ENCODE peak calls at places on chromosomes 11 and 22, in nine cellular contexts. One of them, this sample, is unnamed.

GRCh38 chr11:61362542-61362875 is 335 bp downstream of the TMEM138 start:
- DNase-seq in tibial artery: no peak
- DNase-seq in stimulated activated CD8-positive, alpha-beta memory T cell treated with anti-CD3 and anti-CD28 coated beads, Interleukin-15, amount 100 ng/mL, for 1 hour: no peak
- DNase-seq in ACHN: peak
- DNase-seq in fibroblast of the aortic adventitia: peak
- DNase-seq in fibroblast of pulmonary artery: peak
- DNase-seq in left cardiac atrium: no peak
- DNase-seq in ovary: no peak
- DNase-seq in NT2/D1: no peak
- DNase-seq in this sample: no peak

GRCh38 chr22:25706197-25706596 is 35.8 kb upstream of the MYO18B start:
- DNase-seq in tibial artery: no peak
- DNase-seq in stimulated activated CD8-positive, alpha-beta memory T cell treated with anti-CD3 and anti-CD28 coated beads, Interleukin-15, amount 100 ng/mL, for 1 hour: no peak
- DNase-seq in ACHN: no peak
- DNase-seq in fibroblast of the aortic adventitia: no peak
- DNase-seq in fibroblast of pulmonary artery: no peak
- DNase-seq in left cardiac atrium: no peak
- DNase-seq in ovary: no peak
- DNase-seq in NT2/D1: no peak
- DNase-seq in this sample: no peak

GRCh38 chr22:37880668-37881440 is 25.2 kb upstream of the MICALL1 start:
- DNase-seq in tibial artery: no peak
- DNase-seq in stimulated activated CD8-positive, alpha-beta memory T cell treated with anti-CD3 and anti-CD28 coated beads, Interleukin-15, amount 100 ng/mL, for 1 hour: no peak
- DNase-seq in ACHN: no peak
- DNase-seq in fibroblast of the aortic adventitia: peak
- DNase-seq in fibroblast of pulmonary artery: peak
- DNase-seq in left cardiac atrium: no peak
- DNase-seq in ovary: no peak
- DNase-seq in NT2/D1: no peak
- DNase-seq in this sample: no peak

GRCh38 chr11:28922351-28922981 is 814.3 kb downstream of the METTL15 start:
- DNase-seq in tibial artery: no peak
- DNase-seq in stimulated activated CD8-positive, alpha-beta memory T cell treated with anti-CD3 and anti-CD28 coated beads, Interleukin-15, amount 100 ng/mL, for 1 hour: no peak
- DNase-seq in ACHN: no peak
- DNase-seq in fibroblast of the aortic adventitia: peak
- DNase-seq in fibroblast of pulmonary artery: peak
- DNase-seq in left cardiac atrium: no peak
- DNase-seq in ovary: no peak
- DNase-seq in NT2/D1: no peak
- DNase-seq in this sample: no peak

GRCh38 chr11:24453129-24453723 is 43.6 kb upstream of the LUZP2 start:
- DNase-seq in tibial artery: no peak
- DNase-seq in stimulated activated CD8-positive, alpha-beta memory T cell treated with anti-CD3 and anti-CD28 coated beads, Interleukin-15, amount 100 ng/mL, for 1 hour: no peak
- DNase-seq in ACHN: no peak
- DNase-seq in fibroblast of the aortic adventitia: no peak
- DNase-seq in fibroblast of pulmonary artery: peak
- DNase-seq in left cardiac atrium: no peak
- DNase-seq in ovary: no peak
- DNase-seq in NT2/D1: no peak
- DNase-seq in this sample: no peak

GRCh38 chr11:114846040-114846791 is 167.9 kb downstream of the NXPE2 start:
- DNase-seq in tibial artery: no peak
- DNase-seq in stimulated activated CD8-positive, alpha-beta memory T cell treated with anti-CD3 and anti-CD28 coated beads, Interleukin-15, amount 100 ng/mL, for 1 hour: no peak
- DNase-seq in ACHN: no peak
- DNase-seq in fibroblast of the aortic adventitia: no peak
- DNase-seq in fibroblast of pulmonary artery: no peak
- DNase-seq in left cardiac atrium: peak
- DNase-seq in ovary: no peak
- DNase-seq in NT2/D1: no peak
- DNase-seq in this sample: peak

GRCh38 chr22:50308597-50308935 is 1.1 kb upstream of the PLXNB2 start:
- DNase-seq in tibial artery: peak
- DNase-seq in stimulated activated CD8-positive, alpha-beta memory T cell treated with anti-CD3 and anti-CD28 coated beads, Interleukin-15, amount 100 ng/mL, for 1 hour: no peak
- DNase-seq in ACHN: no peak
- DNase-seq in fibroblast of the aortic adventitia: peak
- DNase-seq in fibroblast of pulmonary artery: peak
- DNase-seq in left cardiac atrium: peak
- DNase-seq in ovary: peak
- DNase-seq in NT2/D1: no peak
- DNase-seq in this sample: no peak

GRCh38 chr11:47234669-47235075 is 13.9 kb downstream of the ACP2 start:
- DNase-seq in tibial artery: no peak
- DNase-seq in stimulated activated CD8-positive, alpha-beta memory T cell treated with anti-CD3 and anti-CD28 coated beads, Interleukin-15, amount 100 ng/mL, for 1 hour: no peak
- DNase-seq in ACHN: no peak
- DNase-seq in fibroblast of the aortic adventitia: no peak
- DNase-seq in fibroblast of pulmonary artery: peak
- DNase-seq in left cardiac atrium: peak
- DNase-seq in ovary: peak
- DNase-seq in NT2/D1: no peak
- DNase-seq in this sample: no peak

GRCh38 chr11:61955416-61956135 is 5.4 kb downstream of the BEST1 start:
- DNase-seq in tibial artery: peak
- DNase-seq in stimulated activated CD8-positive, alpha-beta memory T cell treated with anti-CD3 and anti-CD28 coated beads, Interleukin-15, amount 100 ng/mL, for 1 hour: no peak
- DNase-seq in ACHN: no peak
- DNase-seq in fibroblast of the aortic adventitia: no peak
- DNase-seq in fibroblast of pulmonary artery: no peak
- DNase-seq in left cardiac atrium: peak
- DNase-seq in ovary: peak
- DNase-seq in NT2/D1: no peak
- DNase-seq in this sample: no peak

GRCh38 chr11:14542384-14542783 is 22.2 kb upstream of the PSMA1 start:
- DNase-seq in tibial artery: no peak
- DNase-seq in stimulated activated CD8-positive, alpha-beta memory T cell treated with anti-CD3 and anti-CD28 coated beads, Interleukin-15, amount 100 ng/mL, for 1 hour: no peak
- DNase-seq in ACHN: no peak
- DNase-seq in fibroblast of the aortic adventitia: no peak
- DNase-seq in fibroblast of pulmonary artery: no peak
- DNase-seq in left cardiac atrium: no peak
- DNase-seq in ovary: no peak
- DNase-seq in NT2/D1: no peak
- DNase-seq in this sample: no peak

GRCh38 chr22:22035203-22035602 is 52.6 kb upstream of the TOP3B start:
- DNase-seq in tibial artery: no peak
- DNase-seq in stimulated activated CD8-positive, alpha-beta memory T cell treated with anti-CD3 and anti-CD28 coated beads, Interleukin-15, amount 100 ng/mL, for 1 hour: no peak
- DNase-seq in ACHN: no peak
- DNase-seq in fibroblast of the aortic adventitia: no peak
- DNase-seq in fibroblast of pulmonary artery: no peak
- DNase-seq in left cardiac atrium: no peak
- DNase-seq in ovary: no peak
- DNase-seq in NT2/D1: no peak
- DNase-seq in this sample: no peak